ENCODE peak calls at places on chromosomes 4 and X, in seven cellular contexts. K is AG09309, C is BJ, J is HepG2, G is brain microvascular endothelial cell, A is cardiac fibroblast, N is fibroblast of pulmonary artery. D is an unnamed sample.

GRCh38 chrX:123077671-123078070 is 106.4 kb upstream of the GRIA3 start:
- DNase-seq in K (no peak), C (no peak), J (no peak), G (no peak), A (no peak), N (no peak), D (no peak)

GRCh38 chr4:108940086-108941033 is 177.5 kb upstream of the ETNPPL start:
- DNase-seq in K (no peak), C (no peak), J (no peak), G (no peak), A (no peak), N (no peak), D (peak)

GRCh38 chrX:7746861-7747260 is 96.1 kb upstream of the VCX start:
- DNase-seq in K (no peak), C (peak), J (no peak), G (peak), A (peak), N (peak), D (no peak)

GRCh38 chrX:119236599-119237525 is 777 bp downstream of the PGRMC1 start:
- DNase-seq in K (no peak), C (no peak), J (no peak), G (peak), A (peak), N (peak), D (no peak)

GRCh38 chrX:134002921-134003615 is 17.7 kb upstream of the GPC3 start:
- DNase-seq in K (no peak), C (no peak), J (no peak), G (no peak), A (no peak), N (no peak), D (no peak)

GRCh38 chrX:104435249-104435648 is 130.8 kb upstream of the IL1RAPL2 start:
- DNase-seq in K (no peak), C (no peak), J (no peak), G (no peak), A (no peak), N (no peak), D (peak)

GRCh38 chr4:140049924-140050681 is 103.9 kb downstream of the MAML3 start:
- DNase-seq in K (no peak), C (no peak), J (no peak), G (no peak), A (peak), N (peak), D (no peak)

GRCh38 chr4:39976945-39977488 is 694 bp downstream of the PDS5A start:
- DNase-seq in K (no peak), C (no peak), J (no peak), G (no peak), A (no peak), N (peak), D (no peak)

GRCh38 chr4:677431-678293 is 3.3 kb downstream of the MYL5 start:
- DNase-seq in K (no peak), C (no peak), J (peak), G (no peak), A (no peak), N (no peak), D (no peak)

GRCh38 chr4:52628543-52628942 is 30.6 kb downstream of the USP46 start:
- DNase-seq in K (no peak), C (no peak), J (no peak), G (no peak), A (no peak), N (no peak), D (no peak)

GRCh38 chrX:114999906-115000305 is 17.5 kb downstream of the IL13RA2 start:
- DNase-seq in K (no peak), C (no peak), J (no peak), G (no peak), A (no peak), N (no peak), D (no peak)

GRCh38 chrX:54786972-54787371 is 11.1 kb downstream of the ITIH6 start:
- DNase-seq in K (no peak), C (no peak), J (no peak), G (no peak), A (peak), N (no peak), D (no peak)

GRCh38 chr4:94917146-94917545 is 159.4 kb downstream of the BMPR1B start:
- DNase-seq in K (no peak), C (no peak), J (no peak), G (no peak), A (no peak), N (no peak), D (no peak)

GRCh38 chr4:87011340-87012034 is 76.7 kb downstream of the AFF1 start:
- DNase-seq in K (peak), C (peak), J (no peak), G (peak), A (peak), N (peak), D (no peak)

GRCh38 chrX:18354369-18355329 is at the start of gene SCML2:
- DNase-seq in K (no peak), C (no peak), J (peak), G (peak), A (peak), N (peak), D (no peak)

GRCh38 chr4:112857461-112857860 is 192.0 kb upstream of the ANK2 start:
- DNase-seq in K (peak), C (peak), J (no peak), G (peak), A (peak), N (peak), D (no peak)

GRCh38 chr4:100099746-100100145 is 90.5 kb downstream of the DDIT4L start:
- DNase-seq in K (no peak), C (no peak), J (no peak), G (no peak), A (no peak), N (no peak), D (no peak)

GRCh38 chrX:39577976-39578962 is 519.5 kb downstream of the BCOR start:
- DNase-seq in K (no peak), C (no peak), J (no peak), G (no peak), A (no peak), N (peak), D (no peak)

GRCh38 chrX:25640276-25640675 is 497.9 kb upstream of the MAGEB18 start:
- DNase-seq in K (no peak), C (no peak), J (no peak), G (no peak), A (no peak), N (no peak), D (peak)

GRCh38 chr4:145954924-145955339 is 16.3 kb upstream of the ZNF827 start:
- DNase-seq in K (peak), C (no peak), J (no peak), G (peak), A (peak), N (peak), D (peak)

GRCh38 chrX:49303346-49303745 is at the start of gene GAGE10:
- DNase-seq in K (no peak), C (no peak), J (no peak), G (no peak), A (no peak), N (no peak), D (no peak)

GRCh38 chrX:123731258-123731986 is 1.4 kb downstream of the THOC2 start:
- DNase-seq in K (no peak), C (no peak), J (no peak), G (peak), A (peak), N (peak), D (no peak)

GRCh38 chr4:174265917-174266316 is 17.6 kb downstream of the FBXO8 start:
- DNase-seq in K (no peak), C (no peak), J (no peak), G (no peak), A (no peak), N (peak), D (no peak)

GRCh38 chrX:11532291-11533075 is 133.2 kb downstream of the ARHGAP6 start:
- DNase-seq in K (no peak), C (no peak), J (no peak), G (no peak), A (no peak), N (no peak), D (peak)

GRCh38 chr4:121114756-121115155 is 42.4 kb upstream of the NDNF start:
- DNase-seq in K (no peak), C (no peak), J (no peak), G (no peak), A (no peak), N (no peak), D (no peak)

GRCh38 chr4:687048-687974 is 1.6 kb downstream of the SLC49A3 start:
- DNase-seq in K (peak), C (peak), J (peak), G (peak), A (peak), N (peak), D (peak)

GRCh38 chr4:6576512-6576911 is 1.5 kb downstream of the MAN2B2 start:
- DNase-seq in K (no peak), C (no peak), J (no peak), G (no peak), A (no peak), N (no peak), D (no peak)

GRCh38 chr4:85732124-85732523 is 257.2 kb downstream of the ARHGAP24 start:
- DNase-seq in K (no peak), C (no peak), J (no peak), G (no peak), A (no peak), N (no peak), D (no peak)

GRCh38 chr4:55356991-55357461 is 11.0 kb downstream of the SRD5A3 start:
- DNase-seq in K (no peak), C (no peak), J (peak), G (peak), A (peak), N (peak), D (no peak)

GRCh38 chrX:24506082-24506481 is 41.0 kb downstream of the PDK3 start:
- DNase-seq in K (no peak), C (no peak), J (no peak), G (peak), A (peak), N (peak), D (no peak)

GRCh38 chr4:8821151-8821950 is 50.3 kb downstream of the HMX1 start:
- DNase-seq in K (no peak), C (no peak), J (no peak), G (no peak), A (no peak), N (no peak), D (no peak)

GRCh38 chr4:90121961-90122748 is 5.0 kb upstream of the CCSER1 start:
- DNase-seq in K (no peak), C (no peak), J (no peak), G (no peak), A (peak), N (peak), D (no peak)

GRCh38 chrX:40058719-40059118 is 39.0 kb downstream of the BCOR start:
- DNase-seq in K (no peak), C (no peak), J (no peak), G (no peak), A (no peak), N (no peak), D (no peak)

GRCh38 chr4:20311863-20312262 is 60.2 kb downstream of the SLIT2 start:
- DNase-seq in K (peak), C (peak), J (no peak), G (no peak), A (no peak), N (no peak), D (no peak)

GRCh38 chrX:39238017-39238416 is 436.8 kb downstream of the MID1IP1 start:
- DNase-seq in K (no peak), C (no peak), J (no peak), G (no peak), A (no peak), N (no peak), D (no peak)

GRCh38 chr4:76896731-76897521 is 1.0 kb downstream of the SOWAHB start:
- DNase-seq in K (no peak), C (no peak), J (no peak), G (no peak), A (peak), N (peak), D (no peak)

GRCh38 chr4:105894570-105895323 is 524 bp upstream of the NPNT start:
- DNase-seq in K (no peak), C (no peak), J (no peak), G (no peak), A (no peak), N (no peak), D (no peak)

GRCh38 chr4:76315267-76315918 is 8.9 kb downstream of the STBD1 start:
- DNase-seq in K (no peak), C (no peak), J (no peak), G (no peak), A (no peak), N (no peak), D (no peak)

DNA sequence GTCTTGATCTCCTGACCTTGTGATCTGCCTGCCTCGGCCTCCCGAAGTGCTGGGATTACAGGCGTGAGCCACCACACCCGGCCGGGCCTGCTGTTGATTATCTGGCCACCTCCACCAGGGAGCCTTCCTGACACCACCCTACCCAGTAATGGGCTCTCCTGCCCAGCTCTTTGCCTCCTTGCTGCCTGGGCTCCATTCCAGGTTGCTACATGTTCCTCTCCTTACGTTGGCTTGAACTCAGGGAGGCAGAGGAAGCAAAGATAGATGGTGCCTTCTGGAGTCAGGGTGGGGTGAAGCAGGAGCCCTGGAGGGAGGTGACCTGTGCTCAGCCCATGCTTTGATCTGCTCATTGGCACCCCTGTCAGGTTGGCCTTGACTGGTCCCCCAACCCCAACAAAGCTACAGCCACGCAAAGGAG is 26.3 kb downstream of the FLNA start:
- DNase-seq in K (no peak), C (no peak), J (no peak), G (no peak), A (peak), N (no peak), D (no peak)
- TF ChIP-seq CTCF in K (no peak), C (no peak), J (no peak), G (no peak), A (no peak), N (no peak), D (no peak)

GRCh38 chrX:37686979-37687378 is 1.4 kb downstream of the XK start:
- DNase-seq in K (no peak), C (no peak), J (no peak), G (no peak), A (no peak), N (no peak), D (no peak)
- H3K4me3 ChIP-seq in K (no peak), C (no peak), J (no peak), G (no peak), A (no peak), N (no peak), D (no peak)

GRCh38 chr4:2715426-2715825 is 40.7 kb downstream of the TNIP2 start:
- DNase-seq in K (no peak), C (no peak), J (no peak), G (no peak), A (no peak), N (no peak), D (no peak)

GRCh38 chr4:2714071-2714770 is 41.9 kb downstream of the TNIP2 start:
- DNase-seq in K (no peak), C (peak), J (no peak), G (peak), A (peak), N (peak), D (no peak)

GRCh38 chr4:2712261-2712842 is 43.8 kb downstream of the TNIP2 start:
- DNase-seq in K (no peak), C (no peak), J (no peak), G (no peak), A (peak), N (peak), D (no peak)

GRCh38 chr4:2714918-2715317 is 41.2 kb downstream of the TNIP2 start:
- DNase-seq in K (no peak), C (no peak), J (no peak), G (no peak), A (peak), N (peak), D (no peak)

GRCh38 chr4:2713337-2713736 is 42.8 kb downstream of the TNIP2 start:
- DNase-seq in K (no peak), C (no peak), J (no peak), G (no peak), A (no peak), N (no peak), D (no peak)
- TF ChIP-seq CTCF in K (no peak), C (no peak), J (no peak), G (no peak), A (no peak), N (no peak), D (no peak)

GRCh38 chr4:110184791-110185155 is 13.6 kb downstream of the ELOVL6 start:
- DNase-seq in K (no peak), C (no peak), J (no peak), G (no peak), A (peak), N (no peak), D (no peak)
- H3K4me3 ChIP-seq in K (no peak), C (no peak), J (no peak), G (no peak), A (no peak), N (no peak), D (no peak)

DNA sequence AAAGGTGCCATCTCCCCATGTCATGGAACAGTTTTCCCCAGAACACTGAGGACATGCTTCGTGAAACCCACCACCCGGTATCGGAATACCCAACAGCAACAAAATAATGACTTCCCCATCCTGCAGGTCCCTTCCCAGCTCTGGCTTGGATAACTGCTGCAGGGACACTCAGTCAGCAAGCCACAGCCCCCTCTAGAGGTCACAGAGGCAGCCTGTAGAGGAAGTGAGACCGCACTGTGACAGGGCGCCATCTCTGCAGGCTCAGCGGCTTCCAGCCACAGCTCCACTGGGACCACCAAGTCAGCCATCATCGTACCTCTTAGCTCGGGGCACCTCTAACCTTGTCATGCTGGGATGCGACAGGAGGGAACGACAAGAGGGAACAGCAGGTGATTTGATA is 315.9 kb downstream of the LDB2 start:
- DNase-seq in K (no peak), C (no peak), J (no peak), G (no peak), A (no peak), N (no peak), D (no peak)
- TF ChIP-seq CTCF in K (peak), C (no peak), J (peak), G (peak), A (peak), N (peak), D (peak)

D was measured in LNCaP clone FGC.